ENCODE peak calls at places on chromosomes 5 and 9, in ten cellular contexts. C is effector memory CD4-positive, alpha-beta T cell; J is psoas muscle; V is RWPE1; F is CD4-positive, CD25-positive, alpha-beta regulatory T cell; G is breast epithelium; A is CD4-positive, alpha-beta T cell; U is heart right ventricle; N is AG04450; O is Panc1. Y is an unnamed sample.

GRCh38 chr5:8875722-8876121 is 670.2 kb downstream of the SEMA5A start:
- DNase-seq in C (no peak), J (no peak), V (no peak), F (no peak), G (no peak), A (no peak), U (no peak), N (no peak), O (no peak), Y (no peak)

GRCh38 chr9:14616188-14616982 is 76.8 kb downstream of the ZDHHC21 start:
- DNase-seq in C (no peak), J (no peak), V (peak), F (peak), G (no peak), A (no peak), U (no peak), N (peak), O (peak), Y (no peak)

GRCh38 chr5:35672995-35673394 is 55.3 kb downstream of the SPEF2 start:
- DNase-seq in C (peak), J (no peak), V (no peak), F (no peak), G (no peak), A (peak), U (peak), N (no peak), O (no peak), Y (no peak)

GRCh38 chr5:97694091-97694490 is 511.0 kb upstream of the RIOK2 start:
- DNase-seq in C (no peak), J (no peak), V (no peak), F (no peak), G (no peak), A (no peak), U (no peak), N (no peak), O (no peak), Y (no peak)

GRCh38 chr9:72305102-72305546 is 59.9 kb downstream of the ZFAND5 start:
- DNase-seq in C (no peak), J (peak), V (no peak), F (no peak), G (no peak), A (no peak), U (peak), N (no peak), O (no peak), Y (peak)

GRCh38 chr9:13083973-13084528 is 195.4 kb downstream of the MPDZ start:
- DNase-seq in C (no peak), J (no peak), V (peak), F (no peak), G (no peak), A (no peak), U (no peak), N (peak), O (no peak), Y (no peak)

GRCh38 chr9:77747163-77747562 is 99.0 kb upstream of the GNA14 start:
- DNase-seq in C (no peak), J (no peak), V (no peak), F (no peak), G (no peak), A (no peak), U (no peak), N (no peak), O (no peak), Y (no peak)

GRCh38 chr9:98908897-98909634 is 34.6 kb upstream of the COL15A1 start:
- DNase-seq in C (no peak), J (no peak), V (no peak), F (no peak), G (no peak), A (no peak), U (no peak), N (peak), O (no peak), Y (no peak)

GRCh38 chr9:12930906-12931305 is 156.1 kb downstream of the LURAP1L start:
- DNase-seq in C (no peak), J (no peak), V (no peak), F (no peak), G (no peak), A (no peak), U (no peak), N (no peak), O (no peak), Y (no peak)

GRCh38 chr5:82635561-82636288 is 357.6 kb upstream of the RPS23 start:
- DNase-seq in C (no peak), J (no peak), V (peak), F (no peak), G (no peak), A (no peak), U (no peak), N (peak), O (peak), Y (no peak)

GRCh38 chr9:9920425-9920824 is 692.4 kb downstream of the PTPRD start:
- DNase-seq in C (no peak), J (no peak), V (no peak), F (no peak), G (no peak), A (no peak), U (no peak), N (no peak), O (no peak), Y (no peak)

GRCh38 chr5:76325876-76326491 is 77.1 kb upstream of the IQGAP2 start:
- DNase-seq in C (peak), J (no peak), V (no peak), F (peak), G (no peak), A (peak), U (no peak), N (no peak), O (no peak), Y (no peak)

DNA sequence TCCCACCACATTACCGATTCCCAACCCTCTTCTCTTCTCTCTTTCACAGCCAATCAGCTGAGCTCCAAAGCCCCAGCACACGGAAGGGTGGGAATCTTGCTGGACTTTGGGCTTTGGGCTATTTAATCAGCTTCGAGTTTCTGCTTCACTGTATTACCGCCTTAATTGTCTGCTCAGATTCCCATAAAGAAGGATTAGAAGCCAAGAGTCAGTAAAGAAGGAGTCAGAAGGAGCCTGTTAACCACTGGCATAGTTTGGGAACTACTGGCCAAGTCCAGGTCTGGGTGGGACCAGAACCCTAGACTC is 4.4 kb downstream of the SPRY4 start:
- DNase-seq in C (no peak), J (no peak), V (no peak), F (no peak), G (no peak), A (no peak), U (no peak), N (no peak), O (no peak), Y (no peak)
- H3K27ac ChIP-seq in C (no peak), J (peak), V (peak), F (no peak), G (peak), A (no peak), U (peak), N (peak), O (peak), Y (no peak)

DNA sequence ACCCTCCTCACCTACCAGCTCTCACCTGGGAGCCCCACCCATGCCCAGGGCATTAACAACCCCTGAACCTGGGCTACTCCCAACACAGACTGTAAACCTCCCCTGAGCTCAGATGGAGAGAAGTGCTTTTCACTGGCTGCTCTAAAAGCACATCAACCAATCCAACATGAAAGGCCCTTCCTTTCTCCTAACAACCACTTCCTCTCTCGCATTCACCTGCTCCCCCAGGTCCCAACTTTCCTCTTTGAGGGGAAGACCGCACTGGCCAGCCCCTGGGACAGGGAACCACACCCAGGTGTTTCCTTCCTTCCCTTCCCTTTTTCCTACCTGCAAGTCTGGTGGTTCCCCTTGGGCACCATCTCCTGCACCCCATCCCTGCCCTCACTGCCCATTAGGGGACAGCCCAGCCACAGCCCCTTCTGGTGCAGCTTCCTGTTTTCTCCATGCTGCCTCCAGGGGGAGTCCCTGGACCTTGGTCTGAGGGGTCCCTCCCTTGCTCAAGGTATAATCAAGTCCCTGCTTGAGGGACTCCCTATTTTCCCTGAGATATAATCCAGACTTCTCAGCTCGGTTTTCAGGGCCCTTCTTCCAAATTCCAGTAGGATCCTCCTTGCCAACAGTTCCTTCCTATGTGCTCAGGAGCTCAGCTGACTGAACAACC is 30.5 kb upstream of the DAB2IP start:
- DNase-seq in C (no peak), J (no peak), V (peak), F (no peak), G (no peak), A (no peak), U (no peak), N (no peak), O (no peak), Y (no peak)
- H3K27ac ChIP-seq in C (no peak), J (peak), V (no peak), F (no peak), G (no peak), A (no peak), U (peak), N (no peak), O (no peak), Y (no peak)

DNA sequence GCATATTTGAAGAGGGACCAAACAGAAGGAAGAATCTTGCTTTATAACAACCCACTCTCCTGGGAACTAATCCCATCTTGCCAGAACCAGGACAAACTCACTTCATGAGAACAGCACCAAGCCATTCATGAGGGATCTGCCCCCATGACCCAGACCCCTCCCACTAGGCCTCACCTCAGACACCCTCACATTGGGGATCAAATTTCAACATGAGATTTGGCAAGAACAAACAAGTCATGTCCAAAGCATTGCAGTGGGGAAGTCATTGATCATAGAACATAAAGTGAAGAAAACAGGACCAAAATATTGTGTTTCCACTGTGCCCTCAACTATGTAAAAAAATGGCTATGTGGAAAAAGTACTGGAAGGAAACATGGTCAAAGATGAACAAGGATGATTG is 43.9 kb downstream of the MAP1B start:
- DNase-seq in C (no peak), J (no peak), V (no peak), F (no peak), G (no peak), A (no peak), U (no peak), N (no peak), O (no peak), Y (no peak)
- H3K27ac ChIP-seq in C (no peak), J (no peak), V (peak), F (no peak), G (no peak), A (no peak), U (no peak), N (no peak), O (no peak), Y (no peak)

DNA sequence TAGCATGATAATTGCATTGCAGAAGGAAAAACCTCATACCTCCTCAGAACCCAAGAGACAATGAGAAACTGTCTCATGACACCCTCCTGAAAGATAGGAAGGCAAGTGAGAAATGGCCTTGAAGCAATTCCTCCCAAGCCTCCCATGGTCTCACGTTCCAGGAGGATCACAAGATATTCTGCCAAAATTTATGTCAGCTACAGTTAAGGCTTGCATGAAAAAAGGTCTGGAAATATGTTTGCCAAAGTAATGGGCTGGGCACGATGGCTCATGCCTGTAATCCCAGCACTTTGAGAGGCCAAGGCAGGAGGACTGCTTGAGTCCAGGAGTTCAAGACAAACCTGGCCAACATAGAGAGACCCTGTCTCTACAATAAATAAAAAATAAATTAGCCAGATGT is 12.6 kb upstream of the HOMER1 start:
- DNase-seq in C (no peak), J (no peak), V (no peak), F (no peak), G (no peak), A (no peak), U (no peak), N (no peak), O (no peak), Y (no peak)
- H3K27ac ChIP-seq in C (no peak), J (no peak), V (no peak), F (no peak), G (no peak), A (no peak), U (no peak), N (no peak), O (no peak), Y (no peak)

GRCh38 chr5:59040804-59041201 is 457.9 kb downstream of the RAB3C start:
- DNase-seq in C (no peak), J (no peak), V (no peak), F (no peak), G (no peak), A (no peak), U (no peak), N (no peak), O (no peak), Y (no peak)
- H3K27ac ChIP-seq in C (no peak), J (peak), V (no peak), F (no peak), G (no peak), A (no peak), U (no peak), N (no peak), O (no peak), Y (no peak)

DNA sequence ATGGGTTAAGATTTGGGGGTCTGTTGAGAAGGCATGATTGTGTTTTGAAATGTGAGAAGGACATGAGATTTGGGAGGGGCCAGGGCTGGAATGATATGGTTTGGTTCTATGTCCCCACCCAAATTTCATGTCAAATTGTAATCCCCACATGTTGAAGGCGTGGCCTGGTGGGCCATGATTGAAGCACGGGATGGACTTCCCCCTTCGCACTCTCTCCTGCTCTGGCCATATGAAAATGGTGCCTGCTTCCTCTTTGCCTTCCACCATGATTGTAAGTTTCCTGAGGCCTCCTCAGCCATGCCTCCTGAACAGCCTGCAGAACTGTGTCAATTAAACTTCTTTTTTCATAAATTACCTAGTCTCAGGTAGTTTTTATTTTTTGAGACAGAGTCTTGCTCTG is 14.7 kb upstream of the NOTCH1 start:
- DNase-seq in C (no peak), J (peak), V (no peak), F (no peak), G (no peak), A (no peak), U (no peak), N (no peak), O (no peak), Y (no peak)
- H3K27ac ChIP-seq in C (no peak), J (no peak), V (peak), F (no peak), G (no peak), A (no peak), U (no peak), N (no peak), O (no peak), Y (no peak)

DNA sequence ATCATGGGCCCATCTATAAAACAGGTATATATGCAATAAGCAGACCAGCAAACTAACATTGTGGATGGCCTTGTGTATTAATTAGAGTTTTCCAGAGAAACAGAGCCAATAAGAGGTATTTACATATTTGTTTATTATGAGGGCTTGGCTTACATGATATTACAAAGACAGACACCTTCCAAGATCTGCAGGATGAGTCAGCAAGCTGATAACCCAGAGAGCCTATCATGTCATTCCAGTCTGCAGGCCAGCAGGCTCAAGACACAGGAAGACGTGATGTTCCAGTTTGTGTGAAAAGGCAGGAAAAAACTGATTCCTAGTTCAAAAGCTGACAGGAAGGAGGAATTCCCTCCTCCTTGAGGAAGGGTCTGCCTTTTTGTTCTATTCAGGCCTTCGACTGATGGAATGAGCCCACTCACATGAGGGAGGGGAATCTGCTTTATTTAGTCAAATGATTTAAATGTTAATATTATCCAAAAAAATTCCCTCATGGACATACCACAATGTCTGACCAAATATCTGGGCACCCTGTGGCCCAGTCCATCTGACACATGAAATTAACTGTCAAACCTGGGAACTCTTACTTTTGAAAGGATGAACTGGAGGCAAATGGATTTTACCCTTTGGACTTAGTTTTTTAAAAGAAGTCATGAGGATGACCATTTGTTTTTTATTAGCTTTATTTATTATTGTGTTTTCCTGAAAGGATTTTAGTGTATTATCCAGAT is 161.2 kb upstream of the CHD1 start:
- DNase-seq in C (no peak), J (no peak), V (no peak), F (no peak), G (no peak), A (no peak), U (no peak), N (no peak), O (no peak), Y (no peak)
- H3K27ac ChIP-seq in C (no peak), J (no peak), V (no peak), F (no peak), G (no peak), A (no peak), U (no peak), N (no peak), O (no peak), Y (no peak)

DNA sequence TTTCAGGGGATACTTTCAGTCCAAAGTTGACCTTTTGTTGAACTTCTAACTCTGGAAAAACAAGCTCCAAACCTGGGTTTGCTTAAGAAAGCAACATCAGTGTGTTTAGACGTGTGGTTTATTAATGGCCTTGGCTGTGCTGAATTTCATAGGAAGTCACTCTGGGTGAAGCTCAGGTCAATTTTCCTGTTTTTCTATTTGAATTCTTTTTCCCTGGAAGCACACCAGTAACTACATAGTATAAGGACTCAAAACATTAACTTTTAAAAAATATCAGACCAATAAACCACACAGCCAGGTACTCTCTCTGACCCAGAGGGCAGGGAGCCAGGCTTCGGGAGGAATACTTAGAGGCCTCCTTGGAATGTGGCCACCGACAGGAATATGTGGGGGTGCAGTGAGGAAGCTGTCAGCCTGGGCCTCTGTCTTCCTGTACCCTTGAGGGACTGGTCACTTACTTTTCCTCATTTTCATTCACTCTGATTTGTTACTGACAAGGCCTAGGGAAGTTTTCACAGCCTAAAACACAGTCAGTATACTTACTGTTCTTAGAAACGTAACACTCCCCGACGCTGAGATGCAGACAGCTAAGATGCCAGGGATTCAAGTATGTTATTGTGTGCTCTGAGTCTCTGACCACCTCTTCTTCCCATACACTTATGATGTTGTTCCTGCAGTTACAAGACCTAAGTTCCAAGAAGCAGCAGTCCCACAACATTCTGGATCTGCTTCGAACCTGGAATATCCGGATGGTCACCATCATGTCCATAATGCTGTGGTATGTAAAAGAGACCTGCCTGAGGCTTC is 18.9 kb downstream of the SLC22A5 start:
- DNase-seq in C (no peak), J (no peak), V (no peak), F (no peak), G (no peak), A (no peak), U (peak), N (no peak), O (no peak), Y (no peak)
- H3K27ac ChIP-seq in C (no peak), J (peak), V (peak), F (no peak), G (peak), A (no peak), U (peak), N (peak), O (peak), Y (no peak)

GRCh38 chr5:78503958-78504357 is 143.5 kb downstream of the SCAMP1 start:
- DNase-seq in C (no peak), J (no peak), V (no peak), F (no peak), G (no peak), A (no peak), U (no peak), N (no peak), O (no peak), Y (no peak)
- H3K27ac ChIP-seq in C (no peak), J (peak), V (peak), F (no peak), G (peak), A (no peak), U (peak), N (peak), O (no peak), Y (no peak)

GRCh38 chr5:12669326-12669725 is 765.1 kb upstream of the CTNND2 start:
- DNase-seq in C (no peak), J (no peak), V (no peak), F (no peak), G (no peak), A (no peak), U (no peak), N (no peak), O (no peak), Y (no peak)
- H3K27ac ChIP-seq in C (no peak), J (no peak), V (no peak), F (no peak), G (no peak), A (no peak), U (no peak), N (no peak), O (no peak), Y (no peak)